ENCODE peak calls at places on chromosomes 11 and 22, in seven cellular contexts. P, Z, G, T, N, S and H are unnamed samples.

GRCh38 chr11:6655790-6656580 is at the start of gene DCHS1:
- DNase-seq in S (no peak), P (no peak), T (no peak), G (peak), Z (no peak), N (no peak), H (no peak)

GRCh38 chr11:35355102-35355749 is 64.1 kb downstream of the SLC1A2 start:
- DNase-seq in P (no peak), G (no peak), T (no peak), N (no peak), Z (no peak), S (no peak), H (no peak)

GRCh38 chr11:104410336-104410735 is 246.4 kb upstream of the PDGFD start:
- DNase-seq in P (no peak), T (no peak), S (no peak), Z (no peak), G (no peak), N (no peak), H (peak)

GRCh38 chr11:112794321-112794720 is 166.9 kb upstream of the NCAM1 start:
- DNase-seq in S (no peak), G (no peak), T (no peak), Z (no peak), P (no peak), N (no peak), H (no peak)

GRCh38 chr11:45920531-45921477 is 1.7 kb upstream of the LARGE2 start:
- DNase-seq in G (no peak), Z (no peak), N (no peak), S (no peak), T (no peak), P (no peak), H (no peak)

GRCh38 chr11:82547163-82547560 is 186.5 kb downstream of the FAM181B start:
- DNase-seq in G (no peak), P (no peak), N (no peak), T (no peak), Z (no peak), S (no peak), H (no peak)

GRCh38 chr11:120894207-120894989 is 129.5 kb upstream of the TBCEL start:
- DNase-seq in P (no peak), N (no peak), T (no peak), G (no peak), Z (peak), S (no peak), H (no peak)

GRCh38 chr11:7533199-7534029 is 19.6 kb downstream of the PPFIBP2 start:
- DNase-seq in N (no peak), G (no peak), S (no peak), P (no peak), T (no peak), Z (no peak), H (no peak)

GRCh38 chr11:19935507-19935906 is 222.9 kb downstream of the NAV2 start:
- DNase-seq in S (no peak), P (peak), T (no peak), Z (no peak), G (no peak), N (no peak), H (no peak)

GRCh38 chr11:44833869-44834452 is 107.2 kb downstream of the TSPAN18 start:
- DNase-seq in Z (no peak), T (no peak), G (no peak), N (no peak), P (no peak), S (no peak), H (no peak)

GRCh38 chr22:17164392-17165024 is 5.4 kb upstream of the HDHD5 start:
- DNase-seq in S (peak), Z (no peak), G (no peak), N (no peak), T (no peak), P (peak), H (no peak)

GRCh38 chr11:94751806-94752205 is 16.4 kb upstream of the AMOTL1 start:
- DNase-seq in G (no peak), S (no peak), P (no peak), Z (no peak), N (no peak), T (no peak), H (no peak)

GRCh38 chr11:23313001-23313400 is 452.7 kb upstream of the CCDC179 start:
- DNase-seq in Z (no peak), N (no peak), T (no peak), S (no peak), G (no peak), P (no peak), H (peak)

GRCh38 chr11:64385953-64386704 is 27.2 kb downstream of the RPS6KA4 start:
- DNase-seq in P (no peak), S (peak), Z (no peak), T (no peak), G (no peak), N (no peak), H (peak)

GRCh38 chr11:72615329-72615728 is 58.9 kb downstream of the PDE2A start:
- DNase-seq in S (no peak), P (no peak), G (no peak), Z (no peak), T (no peak), N (no peak), H (no peak)

GRCh38 chr22:23029521-23030228 is 40.6 kb upstream of the GNAZ start:
- DNase-seq in S (no peak), P (no peak), Z (no peak), G (no peak), N (no peak), T (no peak), H (no peak)

GRCh38 chr11:128582496-128583366 is 4.6 kb downstream of the ETS1 start:
- DNase-seq in T (no peak), S (no peak), Z (no peak), N (peak), G (no peak), P (peak), H (no peak)

GRCh38 chr11:118691926-118692830 is 12.7 kb upstream of the TREH start:
- DNase-seq in T (peak), G (no peak), S (no peak), N (peak), P (no peak), Z (no peak), H (peak)

GRCh38 chr22:30304495-30305244 is 15.4 kb upstream of the CASTOR1 start:
- DNase-seq in T (no peak), N (no peak), S (no peak), G (no peak), P (no peak), Z (no peak), H (no peak)

GRCh38 chr22:48784701-48785503 is 1042.8 kb downstream of the BRD1 start:
- DNase-seq in G (no peak), P (no peak), S (no peak), Z (no peak), T (no peak), N (no peak), H (no peak)

GRCh38 chr22:41146573-41146972 is 54.2 kb downstream of the EP300 start:
- DNase-seq in G (no peak), T (no peak), S (no peak), P (no peak), Z (no peak), N (no peak), H (no peak)

GRCh38 chr11:7572001-7572712 is 58.4 kb downstream of the PPFIBP2 start:
- DNase-seq in N (no peak), T (no peak), P (peak), Z (no peak), S (no peak), G (no peak), H (no peak)

GRCh38 chr11:9280655-9281301 is 15.6 kb upstream of the DENND5A start:
- DNase-seq in G (no peak), Z (no peak), N (peak), T (peak), P (no peak), S (peak), H (peak)

GRCh38 chr11:121711900-121712424 is 259.2 kb upstream of the SORL1-AS1 start:
- DNase-seq in N (no peak), T (no peak), G (no peak), P (no peak), Z (no peak), S (no peak), H (no peak)

GRCh38 chr11:65500262-65501004 is 1.6 kb downstream of the MALAT1 start:
- DNase-seq in N (peak), S (peak), P (no peak), T (no peak), Z (no peak), G (no peak), H (peak)

GRCh38 chr11:118265954-118266353 is 1.9 kb upstream of the MPZL2 start:
- DNase-seq in T (no peak), Z (no peak), P (no peak), S (no peak), N (no peak), G (no peak), H (no peak)

GRCh38 chr11:122089111-122089510 is 26.9 kb downstream of the BLID start:
- DNase-seq in Z (no peak), P (no peak), S (no peak), T (no peak), G (no peak), N (no peak), H (no peak)

GRCh38 chr11:61429346-61429690 is 457 bp downstream of the CPSF7 start:
- DNase-seq in S (no peak), P (peak), Z (no peak), T (peak), G (peak), N (peak), H (peak)

GRCh38 chr22:24219750-24220149 is 25.1 kb downstream of the GGT5 start:
- DNase-seq in T (no peak), S (no peak), Z (no peak), P (no peak), G (no peak), N (no peak), H (no peak)